ENCODE peak calls at places on chromosomes 1 and 21, in six cellular contexts. I is right lobe of liver, N is AG10803, H is astrocyte, E is dorsolateral prefrontal cortex, C is fibroblast of pulmonary artery. Q is an unnamed sample.

GRCh38 chr1:11898831-11899467 is 27.3 kb downstream of the KIAA2013 start:
- DNase-seq in N (no peak), I (no peak), C (no peak), H (no peak), E (no peak), Q (no peak)

GRCh38 chr21:29224006-29224405 is 74.7 kb upstream of the BACH1 start:
- DNase-seq in C (no peak), I (no peak), E (no peak), N (no peak), H (no peak), Q (peak; percentile 61)

GRCh38 chr1:94050263-94050662 is 70.7 kb downstream of the ABCA4 start:
- DNase-seq in E (no peak), H (peak; percentile 60), I (no peak), N (peak; percentile 62), C (no peak), Q (peak; percentile 79)

GRCh38 chr21:35614412-35614901 is 445.9 kb downstream of the SETD4 start:
- DNase-seq in C (peak; percentile 82), N (peak; percentile 21), E (no peak), H (peak; percentile 74), I (no peak), Q (peak; percentile 95)

GRCh38 chr1:218259800-218260199 is 25.3 kb upstream of the RRP15 start:
- DNase-seq in C (peak; percentile 21), H (no peak), I (no peak), N (no peak), E (no peak), Q (peak; percentile 21)

GRCh38 chr1:217528271-217528670 is 102.6 kb downstream of the GPATCH2 start:
- DNase-seq in C (peak; percentile 29), I (no peak), H (peak; percentile 50), N (peak; percentile 36), E (no peak), Q (peak; percentile 88)

GRCh38 chr1:3588395-3588794 is 22.9 kb downstream of the MEGF6 start:
- DNase-seq in E (no peak), H (no peak), N (no peak), I (no peak), C (no peak), Q (no peak)

GRCh38 chr1:50305808-50306207 is 117.4 kb downstream of the DMRTA2 start:
- DNase-seq in N (no peak), E (no peak), I (no peak), C (no peak), H (no peak), Q (no peak)

GRCh38 chr1:220708244-220708643 is 18.1 kb downstream of the C1orf115 start:
- DNase-seq in N (no peak), C (no peak), I (no peak), H (no peak), E (no peak), Q (no peak)

GRCh38 chr21:26715878-26716506 is 129.2 kb downstream of the ADAMTS1 start:
- DNase-seq in H (peak; percentile 12), C (peak; percentile 70), E (peak; percentile 58), I (no peak), N (peak; percentile 51), Q (peak; percentile 55)

DNA sequence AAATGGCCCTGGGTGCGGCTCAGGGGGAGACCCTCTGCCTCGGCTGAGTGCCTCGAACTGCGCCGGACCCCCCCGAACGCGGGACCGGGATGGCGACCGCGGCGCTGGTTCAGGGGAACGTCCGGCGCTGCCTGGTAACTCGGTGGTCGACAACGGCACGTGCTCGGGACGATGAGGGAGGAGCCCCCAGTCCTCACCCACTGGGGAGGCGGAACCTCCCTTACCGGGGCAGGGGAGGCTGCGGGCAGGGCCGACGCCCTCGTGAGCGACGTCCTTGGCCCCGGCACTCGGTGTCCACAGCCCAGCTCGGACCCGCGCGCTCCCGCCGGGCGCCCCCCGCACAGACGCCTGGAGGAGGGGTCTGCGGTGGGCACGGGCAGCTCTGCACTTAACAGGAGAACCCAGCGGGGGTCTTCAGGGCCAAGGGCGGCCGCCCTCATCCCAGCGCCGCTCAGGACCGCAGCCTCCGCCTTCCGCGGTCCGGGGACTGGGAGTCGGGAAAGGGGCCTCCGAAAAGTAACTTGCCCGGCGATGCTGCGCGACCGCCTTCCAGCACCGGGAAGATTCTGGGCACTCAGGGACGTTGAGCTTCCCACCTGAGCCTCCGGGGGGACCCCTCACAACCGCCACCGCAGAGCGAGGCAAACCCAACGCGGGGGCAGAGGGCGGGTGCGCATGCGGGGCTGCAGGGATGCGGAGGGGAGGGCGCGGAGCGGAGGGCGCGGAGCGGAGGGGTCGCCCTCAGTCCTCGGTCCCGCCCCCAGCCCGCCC is 1.7 kb downstream of the HES4 start:
- DNase-seq in C (no peak), E (no peak), H (no peak), I (no peak), N (no peak), Q (no peak)
- TF ChIP-seq CTCF in C (no peak), E (no peak), H (no peak), I (no peak), N (no peak), Q (no peak)

GRCh38 chr1:182649041-182649440 is 35.3 kb downstream of the RGS8 start:
- DNase-seq in N (no peak), H (no peak), E (no peak), C (no peak), I (no peak), Q (no peak)
- H3K4me3 ChIP-seq in N (no peak overlapping the region), H (no peak overlapping the region), E (no peak overlapping the region), C (no peak overlapping the region), I (no peak overlapping the region), Q (no peak overlapping the region)

DNA sequence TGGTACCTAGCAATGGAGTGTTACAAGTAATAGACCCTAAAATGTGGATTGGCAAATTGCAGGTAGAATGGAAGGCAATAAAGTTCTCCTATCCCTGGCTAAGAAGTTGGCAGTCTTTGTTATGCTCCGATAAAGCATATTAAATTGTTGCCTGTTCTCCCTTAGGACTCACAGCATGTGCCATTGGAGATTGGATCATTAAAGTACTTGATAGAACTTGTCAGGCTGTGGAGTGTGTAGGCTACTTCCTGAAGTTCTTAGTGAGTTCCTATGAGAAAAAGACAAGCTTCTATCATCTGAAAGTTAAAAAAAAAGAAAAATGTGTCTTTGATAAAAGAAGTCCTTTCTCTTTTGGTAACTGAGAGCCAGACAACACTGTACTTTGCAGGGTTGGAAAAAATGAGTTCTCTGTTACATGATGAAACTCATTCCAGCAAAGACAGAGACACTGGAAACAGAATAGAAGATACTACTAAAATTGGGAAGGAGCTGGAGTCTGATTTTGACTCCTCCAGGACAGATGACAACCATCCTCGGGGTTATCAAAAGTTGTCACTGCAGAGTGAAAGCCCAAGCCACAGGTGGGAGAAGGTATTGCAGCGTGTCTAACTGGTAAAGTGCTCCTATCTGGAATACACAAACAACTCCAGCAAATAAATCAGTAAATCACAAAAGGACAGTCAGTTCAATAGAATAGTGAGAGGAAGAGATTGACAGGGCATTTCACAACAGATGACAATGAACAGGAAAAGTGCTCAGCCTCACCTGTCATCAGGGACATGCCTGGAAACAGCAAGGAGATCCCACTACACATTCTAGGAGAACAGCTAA is 87.5 kb upstream of the WDR26 start:
- DNase-seq in H (no peak), E (no peak), C (no peak), N (no peak), I (no peak), Q (peak; percentile 51)
- TF ChIP-seq CTCF in H (no peak), E (no peak), C (peak; percentile 15), N (peak; percentile 6), I (no peak), Q (peak; percentile 11)

GRCh38 chr21:16308269-16308668 is 578.5 kb downstream of the USP25 start:
- DNase-seq in C (peak; percentile 21), I (no peak), H (peak; percentile 73), N (peak; percentile 27), E (no peak), Q (peak; percentile 61)

GRCh38 chr21:16307256-16307655 is 577.5 kb downstream of the USP25 start:
- DNase-seq in N (no peak), H (no peak), C (no peak), I (no peak), E (no peak), Q (no peak)

GRCh38 chr21:16304189-16304588 is 574.4 kb downstream of the USP25 start:
- DNase-seq in E (no peak), C (no peak), I (no peak), N (no peak), H (no peak), Q (no peak)

GRCh38 chr21:16304700-16305099 is 574.9 kb downstream of the USP25 start:
- DNase-seq in I (no peak), H (no peak), C (no peak), E (no peak), N (no peak), Q (no peak)

GRCh38 chr21:16305686-16306085 is 575.9 kb downstream of the USP25 start:
- DNase-seq in C (peak; percentile 18), E (no peak), H (peak; percentile 70), I (no peak), N (peak; percentile 5), Q (no peak)
- H3K4me3 ChIP-seq in C (no peak overlapping the region), E (peak overlapping the region; percentile 55), H (peak overlapping the region; percentile 54), I (peak overlapping the region; percentile 12), N (peak overlapping the region; percentile 10), Q (no peak overlapping the region)

DNA sequence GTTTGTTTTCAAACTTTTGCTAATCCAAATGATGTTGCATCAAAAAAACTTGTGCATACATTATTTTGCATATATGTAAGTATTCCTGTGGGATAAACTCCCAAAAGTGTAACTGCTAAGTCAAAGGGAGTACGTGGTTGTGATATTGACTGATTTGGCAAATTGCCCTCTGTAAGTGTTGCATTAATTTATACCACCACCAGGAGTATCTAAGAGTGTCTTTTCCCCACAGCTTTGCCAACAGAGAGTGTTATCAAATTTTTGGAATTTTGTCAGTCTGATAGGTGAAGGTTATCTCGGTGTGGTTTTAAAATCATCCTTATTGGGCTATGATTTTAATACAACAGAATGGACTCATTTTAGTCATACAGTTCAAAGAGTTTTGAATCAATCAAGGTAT is 30.1 kb upstream of the PARP1 start:
- DNase-seq in E (no peak), I (no peak), N (no peak), C (peak; percentile 23), H (no peak), Q (peak; percentile 34)
- TF ChIP-seq CTCF in E (no peak), I (no peak), N (peak; percentile 18), C (peak; percentile 28), H (peak; percentile 23), Q (peak; percentile 14)

GRCh38 chr1:234413485-234413884 is 40.2 kb downstream of the COA6 start:
- DNase-seq in N (no peak), C (no peak), E (no peak), H (no peak), I (no peak), Q (no peak)
- H3K4me3 ChIP-seq in N (no peak overlapping the region), C (no peak overlapping the region), E (no peak overlapping the region), H (no peak overlapping the region), I (no peak overlapping the region), Q (no peak overlapping the region)

DNA sequence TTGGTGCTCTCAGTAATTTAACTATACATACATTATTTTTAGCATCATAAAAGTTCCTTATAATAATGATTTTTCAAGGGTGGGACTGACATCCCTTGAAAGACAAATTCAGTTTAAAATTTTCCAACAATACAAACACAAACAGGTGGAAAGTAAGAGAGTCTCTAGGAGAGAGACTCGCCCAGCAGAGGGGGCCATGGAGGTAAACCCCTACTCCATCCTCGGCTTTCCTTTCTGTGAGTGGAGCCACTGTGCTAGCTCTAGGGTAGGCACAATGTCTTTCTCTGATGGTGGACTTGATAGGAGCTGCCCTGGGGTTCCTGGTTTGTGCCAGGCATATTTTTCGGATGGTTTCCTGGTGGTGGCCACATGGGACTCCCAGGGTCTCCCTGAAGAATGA is 8.3 kb downstream of the CSMD2 start:
- DNase-seq in N (no peak), I (no peak), H (no peak), C (no peak), E (no peak), Q (no peak)
- TF ChIP-seq CTCF in N (no peak), I (no peak), H (no peak), C (no peak), E (no peak), Q (no peak)

GRCh38 chr1:211329764-211330201 is 3.1 kb downstream of the TRAF5 start:
- DNase-seq in I (no peak), N (no peak), E (no peak), C (no peak), H (no peak), Q (no peak)
- H3K4me3 ChIP-seq in I (no peak overlapping the region), N (no peak overlapping the region), E (no peak overlapping the region), C (no peak overlapping the region), H (no peak overlapping the region), Q (no peak overlapping the region)

GRCh38 chr1:201348211-201348566 is 29.3 kb downstream of the TNNT2 start:
- DNase-seq in C (peak; percentile 55), I (peak; percentile 21), H (peak; percentile 16), N (peak; percentile 35), E (peak; percentile 28), Q (peak; percentile 64)
- TF ChIP-seq CTCF in C (peak; percentile 67), I (peak; percentile 47), H (peak; percentile 63), N (peak; percentile 72), E (peak; percentile 24), Q (peak; percentile 92)